ENCODE peak calls at places on chromosomes 7 and 10, in five cellular contexts. S, P, I, F and C are unnamed samples.

GRCh38 chr7:157004050-157004838 is 6.2 kb downstream of the MNX1 start:
- DNase-seq in S (no peak), F (peak; percentile 13), P (no peak), I (peak; percentile 75), C (peak; percentile 58)

GRCh38 chr10:43809211-43809930 is 160.7 kb upstream of the ZNF32 start:
- DNase-seq in P (peak; percentile 86), I (peak; percentile 17), F (peak; percentile 93), S (peak; percentile 79), C (no peak)

GRCh38 chr10:97355571-97355975 is 21.0 kb upstream of the FRAT2 start:
- DNase-seq in S (no peak), I (no peak), P (no peak), F (no peak), C (no peak)

GRCh38 chr7:46649896-46650295 is 728.8 kb upstream of the IGFBP3 start:
- DNase-seq in S (no peak), I (no peak), F (no peak), P (peak; percentile 53), C (no peak)

GRCh38 chr10:62268027-62268398 is 631 bp downstream of the RTKN2 start:
- DNase-seq in F (no peak), P (no peak), S (no peak), I (peak; percentile 37), C (no peak)

GRCh38 chr10:96758423-96758822 is 38.1 kb upstream of the PIK3AP1 start:
- DNase-seq in P (no peak), I (no peak), S (no peak), F (no peak), C (no peak)

GRCh38 chr7:125316451-125316850 is 386.8 kb upstream of the POT1 start:
- DNase-seq in S (no peak), F (no peak), I (peak; percentile 16), P (no peak), C (peak; percentile 30)

GRCh38 chr10:73910764-73911552 is at the start of gene PLAU:
- DNase-seq in I (peak; percentile 81), S (no peak), P (no peak), F (peak; percentile 57), C (peak; percentile 46)

GRCh38 chr10:128008521-128009250 is 101.8 kb downstream of the PTPRE start:
- DNase-seq in P (no peak), S (no peak), F (no peak), I (no peak), C (no peak)

GRCh38 chr7:138514044-138514443 is 54.0 kb downstream of the TRIM24 start:
- DNase-seq in F (no peak), I (no peak), S (no peak), P (no peak), C (no peak)

GRCh38 chr7:139731802-139732470 is 45.9 kb downstream of the HIPK2 start:
- DNase-seq in S (no peak), I (no peak), F (peak; percentile 83), P (peak; percentile 66), C (no peak)

GRCh38 chr10:1289591-1289990 is 233.4 kb downstream of the WDR37 start:
- DNase-seq in F (no peak), S (no peak), I (no peak), P (no peak), C (no peak)

GRCh38 chr7:121302214-121302745 is 26.5 kb upstream of the WNT16 start:
- DNase-seq in S (peak; percentile 54), F (peak; percentile 89), I (no peak), P (no peak), C (no peak)

GRCh38 chr10:74746813-74747212 is 79.6 kb upstream of the KAT6B start:
- DNase-seq in I (no peak), S (no peak), P (no peak), F (no peak), C (no peak)

GRCh38 chr10:33298893-33299292 is 35.6 kb downstream of the NRP1 start:
- DNase-seq in I (no peak), S (no peak), P (no peak), F (no peak), C (no peak)

GRCh38 chr10:22850541-22850940 is 77.3 kb upstream of the ARMC3 start:
- DNase-seq in S (no peak), P (no peak), F (no peak), I (no peak), C (no peak)

GRCh38 chr10:73758704-73759511 is 14.7 kb downstream of the SEC24C start:
- DNase-seq in F (no peak), S (no peak), P (no peak), I (no peak), C (no peak)

GRCh38 chr7:18844735-18845134 is 272.7 kb downstream of the TWIST1 start:
- DNase-seq in P (no peak), S (no peak), I (no peak), F (no peak), C (no peak)

GRCh38 chr7:137664846-137665245 is 181.9 kb downstream of the DGKI start:
- DNase-seq in P (no peak), F (no peak), S (no peak), I (no peak), C (no peak)

GRCh38 chr10:48947690-48948418 is 8.2 kb upstream of the LRRC18 start:
- DNase-seq in S (no peak), F (no peak), I (no peak), P (no peak), C (no peak)

GRCh38 chr10:125984346-125984745 is 88.0 kb downstream of the FANK1 start:
- DNase-seq in I (no peak), F (no peak), S (no peak), P (no peak), C (no peak)

GRCh38 chr7:41886257-41886905 is 183.5 kb upstream of the INHBA start:
- DNase-seq in I (no peak), S (peak; percentile 66), P (peak; percentile 86), F (peak; percentile 95), C (no peak)

GRCh38 chr7:157293413-157293788 is 43.4 kb upstream of the DNAJB6 start:
- DNase-seq in I (no peak), S (no peak), F (no peak), P (no peak), C (no peak)

GRCh38 chr10:990808-991207 is 2.6 kb downstream of the GTPBP4 start:
- DNase-seq in P (no peak), S (no peak), F (no peak), I (no peak), C (no peak)

GRCh38 chr7:143408686-143409551 is at the start of gene EPHA1:
- DNase-seq in S (no peak), F (no peak), I (peak; percentile 42), P (no peak), C (no peak)

GRCh38 chr10:3512263-3512662 is 272.7 kb downstream of the KLF6 start:
- DNase-seq in S (no peak), I (no peak), F (no peak), P (no peak), C (no peak)

GRCh38 chr7:80781561-80781979 is 137.3 kb downstream of the SEMA3C start:
- DNase-seq in I (no peak), P (peak; percentile 96), S (peak; percentile 26), F (peak; percentile 71), C (peak; percentile 53)

GRCh38 chr10:45545150-45545549 is 127.4 kb downstream of the ZFAND4 start:
- DNase-seq in I (no peak), S (no peak), F (no peak), P (no peak), C (no peak)
- TF ChIP-seq CTCF in I (no peak), S (no peak), F (no peak), P (no peak), C (no peak)

GRCh38 chr7:98879989-98880337 is 1.6 kb downstream of the TRRAP start:
- DNase-seq in F (no peak), I (no peak), S (no peak), P (no peak), C (no peak)

GRCh38 chr7:98878365-98879197 is at the start of gene TRRAP:
- DNase-seq in I (peak; percentile 84), P (peak; percentile 32), S (no peak), F (peak; percentile 62), C (peak; percentile 80)

GRCh38 chr7:98877692-98878364 is 504 bp upstream of the TRRAP start:
- DNase-seq in F (no peak), P (no peak), S (no peak), I (no peak), C (no peak)

GRCh38 chr7:98880485-98880884 is 2.2 kb downstream of the TRRAP start:
- DNase-seq in F (no peak), S (no peak), I (no peak), P (no peak), C (no peak)

DNA sequence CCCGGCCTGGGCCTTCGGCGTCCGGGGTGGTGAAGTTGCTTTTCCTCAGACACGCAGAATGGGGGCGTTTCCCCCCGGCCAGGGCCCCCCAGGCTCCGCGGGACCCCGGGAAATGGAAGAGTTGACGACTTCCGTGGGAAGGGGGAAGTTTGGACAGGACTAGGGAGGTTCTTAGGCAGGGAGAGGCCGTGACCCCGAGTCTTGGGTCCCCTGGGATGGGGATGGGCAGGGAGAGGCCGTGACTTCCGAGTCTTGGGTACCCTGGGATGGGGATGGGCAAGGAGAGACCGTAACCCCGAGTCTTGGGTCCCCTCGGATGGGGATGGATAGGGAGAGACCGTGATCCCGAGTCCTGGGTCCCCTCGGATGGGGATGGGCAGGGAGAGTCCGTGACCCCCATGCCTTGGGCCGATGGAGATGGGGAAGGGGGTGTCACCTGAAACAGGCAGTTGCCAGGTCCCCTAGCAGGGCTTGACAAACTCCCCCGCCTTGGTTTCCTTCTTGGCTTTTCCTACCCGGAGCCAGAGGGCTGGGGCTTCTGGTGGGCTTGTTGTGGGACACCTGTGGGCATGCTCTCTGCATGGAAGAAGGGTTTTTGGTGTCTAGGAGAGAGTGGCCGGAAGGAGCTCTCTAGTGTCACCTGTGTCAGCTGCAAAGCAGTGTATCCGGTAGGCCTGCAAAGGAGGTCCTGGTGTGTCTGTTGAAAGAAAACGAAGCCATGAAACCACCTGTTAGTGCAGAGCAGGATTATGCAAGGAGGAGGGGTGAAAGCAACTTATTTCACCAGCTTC is 1.1 kb downstream of the TRRAP start:
- DNase-seq in F (peak; percentile 17), P (no peak), I (no peak), S (no peak), C (no peak)
- TF ChIP-seq CTCF in F (peak; percentile 5), P (peak; percentile 29), I (peak; percentile 38), S (no peak), C (peak; percentile 17)

GRCh38 chr7:24057243-24057642 is 226.7 kb upstream of the NPY start:
- DNase-seq in S (no peak), I (no peak), F (no peak), P (no peak), C (no peak)
- TF ChIP-seq CTCF in S (peak; percentile 23), I (no peak), F (no peak), P (peak; percentile 20), C (peak; percentile 21)

GRCh38 chr7:37918526-37918925 is 1.9 kb upstream of the SFRP4 start:
- DNase-seq in I (no peak), S (no peak), P (no peak), F (no peak), C (no peak)
- TF ChIP-seq CTCF in I (no peak), S (no peak), P (no peak), F (no peak), C (peak; percentile 29)

GRCh38 chr10:77602231-77602912 is 35.2 kb downstream of the KCNMA1 start:
- DNase-seq in P (no peak), S (peak; percentile 69), F (peak; percentile 89), I (no peak), C (no peak)
- TF ChIP-seq CTCF in P (no peak), S (peak; percentile 51), F (peak; percentile 35), I (no peak), C (no peak)